ENCODE peak calls at places on chromosomes 1 and 21, in seven cellular contexts. One of them, this sample, is unnamed. For H3K4me1 and H3K36me3, the result is how much of the 10 kb centered on the place peaks cover.

GRCh38 chr1:230256896-230257295 is 169.2 kb downstream of the PGBD5 start:
- DNase-seq in suprapubic skin: no peak
- DNase-seq in HCT116: no peak
- DNase-seq in breast epithelium: no peak
- DNase-seq in GM23338: no peak
- DNase-seq in neural progenitor cell: no peak
- DNase-seq in ovary: no peak
- DNase-seq in this sample: no peak

GRCh38 chr1:113903496-113904291 is 905 bp downstream of the AP4B1 start:
- DNase-seq in ovary: no peak
- DNase-seq in GM23338: no peak
- DNase-seq in neural progenitor cell: no peak
- DNase-seq in breast epithelium: no peak
- DNase-seq in HCT116: no peak
- DNase-seq in suprapubic skin: no peak
- DNase-seq in this sample: no peak

GRCh38 chr1:61451214-61451968 is 273.6 kb downstream of the TM2D1 start:
- DNase-seq in breast epithelium: no peak
- DNase-seq in suprapubic skin: no peak
- DNase-seq in ovary: no peak
- DNase-seq in HCT116: no peak
- DNase-seq in GM23338: no peak
- DNase-seq in neural progenitor cell: no peak
- DNase-seq in this sample: no peak

GRCh38 chr1:110212165-110213142 is 2.3 kb downstream of the KCNC4 start:
- DNase-seq in HCT116: no peak
- DNase-seq in ovary: peak
- DNase-seq in neural progenitor cell: peak
- DNase-seq in breast epithelium: no peak
- DNase-seq in GM23338: peak
- DNase-seq in suprapubic skin: no peak
- DNase-seq in this sample: no peak

GRCh38 chr1:180208264-180208663 is 21.8 kb upstream of the LHX4 start:
- DNase-seq in ovary: no peak
- DNase-seq in GM23338: no peak
- DNase-seq in breast epithelium: no peak
- DNase-seq in neural progenitor cell: no peak
- DNase-seq in suprapubic skin: no peak
- DNase-seq in HCT116: no peak
- DNase-seq in this sample: no peak

GRCh38 chr1:246108278-246108925 is 398.7 kb downstream of the SMYD3 start:
- DNase-seq in neural progenitor cell: peak
- DNase-seq in ovary: no peak
- DNase-seq in GM23338: no peak
- DNase-seq in HCT116: no peak
- DNase-seq in suprapubic skin: no peak
- DNase-seq in breast epithelium: no peak
- DNase-seq in this sample: no peak

GRCh38 chr21:44365967-44366585 is 12.7 kb downstream of the TRPM2 start:
- DNase-seq in suprapubic skin: no peak
- DNase-seq in breast epithelium: no peak
- DNase-seq in neural progenitor cell: no peak
- DNase-seq in ovary: no peak
- DNase-seq in HCT116: no peak
- DNase-seq in GM23338: no peak
- DNase-seq in this sample: no peak

GRCh38 chr1:181554465-181554864 is 71.1 kb downstream of the CACNA1E start:
- DNase-seq in GM23338: no peak
- DNase-seq in suprapubic skin: no peak
- DNase-seq in breast epithelium: no peak
- DNase-seq in ovary: no peak
- DNase-seq in neural progenitor cell: no peak
- DNase-seq in HCT116: no peak
- DNase-seq in this sample: no peak

GRCh38 chr21:44052071-44052829 is 40.1 kb downstream of the TRAPPC10 start:
- DNase-seq in breast epithelium: no peak
- DNase-seq in suprapubic skin: peak
- DNase-seq in HCT116: no peak
- DNase-seq in ovary: no peak
- DNase-seq in neural progenitor cell: no peak
- DNase-seq in GM23338: no peak
- DNase-seq in this sample: no peak

GRCh38 chr1:48076017-48076416 is 78.8 kb upstream of the TRABD2B start:
- DNase-seq in ovary: no peak
- DNase-seq in HCT116: no peak
- DNase-seq in breast epithelium: no peak
- DNase-seq in suprapubic skin: peak
- DNase-seq in GM23338: no peak
- DNase-seq in neural progenitor cell: no peak
- DNase-seq in this sample: no peak

GRCh38 chr1:16093611-16094010 is 20.2 kb upstream of the FAM131C start:
- DNase-seq in neural progenitor cell: no peak
- DNase-seq in HCT116: no peak
- DNase-seq in suprapubic skin: no peak
- DNase-seq in GM23338: no peak
- DNase-seq in breast epithelium: no peak
- DNase-seq in ovary: no peak
- DNase-seq in this sample: no peak

GRCh38 chr1:222126052-222126451 is 384.2 kb upstream of the DUSP10 start:
- DNase-seq in HCT116: no peak
- DNase-seq in suprapubic skin: no peak
- DNase-seq in GM23338: no peak
- DNase-seq in ovary: no peak
- DNase-seq in breast epithelium: no peak
- DNase-seq in neural progenitor cell: no peak
- DNase-seq in this sample: no peak

GRCh38 chr1:222129041-222129440 is 387.2 kb upstream of the DUSP10 start:
- DNase-seq in HCT116: no peak
- DNase-seq in neural progenitor cell: no peak
- DNase-seq in breast epithelium: no peak
- DNase-seq in ovary: no peak
- DNase-seq in suprapubic skin: no peak
- DNase-seq in GM23338: no peak
- DNase-seq in this sample: no peak

GRCh38 chr1:222127096-222127495 is 385.2 kb upstream of the DUSP10 start:
- DNase-seq in neural progenitor cell: no peak
- DNase-seq in GM23338: no peak
- DNase-seq in suprapubic skin: no peak
- DNase-seq in HCT116: no peak
- DNase-seq in breast epithelium: no peak
- DNase-seq in ovary: no peak
- DNase-seq in this sample: no peak

GRCh38 chr1:222124602-222125001 is 382.7 kb upstream of the DUSP10 start:
- DNase-seq in GM23338: peak
- DNase-seq in HCT116: no peak
- DNase-seq in neural progenitor cell: peak
- DNase-seq in suprapubic skin: no peak
- DNase-seq in ovary: no peak
- DNase-seq in breast epithelium: no peak
- DNase-seq in this sample: no peak

DNA sequence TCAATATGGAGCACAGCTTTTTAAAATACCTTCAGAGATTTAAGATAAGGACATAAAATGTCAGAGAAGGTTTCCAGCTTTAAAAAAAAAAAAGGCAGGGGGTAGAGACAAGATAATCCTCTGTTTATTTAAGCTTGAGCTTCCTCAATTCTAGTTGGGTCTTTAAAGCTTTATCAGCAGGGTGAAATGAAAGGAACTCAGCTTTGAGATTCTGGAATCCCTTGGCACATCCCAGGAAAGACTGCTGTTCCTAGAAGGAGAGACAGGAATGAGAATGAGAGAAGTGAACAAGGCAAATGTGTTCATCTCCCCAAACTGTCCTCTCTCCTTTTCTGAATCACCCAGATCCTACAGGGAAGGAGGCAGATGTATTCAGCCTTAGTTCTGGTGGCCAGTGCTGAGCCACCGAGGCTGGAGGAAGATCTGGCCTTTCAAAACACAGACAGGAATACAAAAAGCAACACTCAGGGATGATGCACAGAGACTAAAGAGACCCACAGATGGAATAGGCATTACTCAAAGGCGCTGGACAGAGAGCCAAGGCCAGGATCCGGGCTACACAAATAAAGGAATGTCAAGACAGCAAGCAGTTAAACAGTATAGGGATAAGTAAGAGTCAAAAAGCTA is 385.8 kb upstream of the DUSP10 start:
- DNase-seq in suprapubic skin: no peak
- DNase-seq in ovary: no peak
- DNase-seq in HCT116: no peak
- DNase-seq in neural progenitor cell: no peak
- DNase-seq in GM23338: no peak
- DNase-seq in breast epithelium: no peak
- DNase-seq in this sample: no peak
- H3K4me1 ChIP-seq in suprapubic skin: under half
- H3K4me1 ChIP-seq in ovary: under half
- H3K4me1 ChIP-seq in HCT116: under half
- H3K4me1 ChIP-seq in neural progenitor cell: under half
- H3K4me1 ChIP-seq in GM23338: under half
- H3K4me1 ChIP-seq in breast epithelium: under half
- H3K4me1 ChIP-seq in this sample: under half

GRCh38 chr1:39368045-39368444 is 123.4 kb upstream of the BMP8A start:
- DNase-seq in suprapubic skin: no peak
- DNase-seq in HCT116: no peak
- DNase-seq in GM23338: no peak
- DNase-seq in neural progenitor cell: no peak
- DNase-seq in breast epithelium: no peak
- DNase-seq in ovary: no peak
- DNase-seq in this sample: no peak
- H3K36me3 ChIP-seq in suprapubic skin: half or more
- H3K36me3 ChIP-seq in HCT116: under half
- H3K36me3 ChIP-seq in GM23338: under half
- H3K36me3 ChIP-seq in neural progenitor cell: under half
- H3K36me3 ChIP-seq in breast epithelium: under half
- H3K36me3 ChIP-seq in ovary: under half
- H3K36me3 ChIP-seq in this sample: half or more

GRCh38 chr1:235270625-235271024 is 57.4 kb downstream of the ARID4B start:
- DNase-seq in neural progenitor cell: no peak
- DNase-seq in breast epithelium: no peak
- DNase-seq in suprapubic skin: no peak
- DNase-seq in HCT116: no peak
- DNase-seq in ovary: no peak
- DNase-seq in GM23338: peak
- DNase-seq in this sample: no peak
- TF ChIP-seq CTCF in neural progenitor cell: no peak
- TF ChIP-seq CTCF in breast epithelium: no peak
- TF ChIP-seq CTCF in suprapubic skin: no peak
- TF ChIP-seq CTCF in HCT116: no peak
- TF ChIP-seq CTCF in ovary: no peak
- TF ChIP-seq CTCF in GM23338: no peak
- TF ChIP-seq CTCF in this sample: no peak

GRCh38 chr1:155083865-155084721 is 5.5 kb downstream of the EFNA3 start:
- DNase-seq in suprapubic skin: no peak
- DNase-seq in HCT116: no peak
- DNase-seq in breast epithelium: peak
- DNase-seq in neural progenitor cell: no peak
- DNase-seq in GM23338: no peak
- DNase-seq in ovary: peak
- DNase-seq in this sample: no peak

GRCh38 chr1:155080250-155081228 is 1.9 kb downstream of the EFNA3 start:
- DNase-seq in GM23338: peak
- DNase-seq in HCT116: no peak
- DNase-seq in suprapubic skin: no peak
- DNase-seq in breast epithelium: no peak
- DNase-seq in neural progenitor cell: peak
- DNase-seq in ovary: no peak
- DNase-seq in this sample: no peak

GRCh38 chr1:155082941-155083541 is 4.4 kb downstream of the EFNA3 start:
- DNase-seq in breast epithelium: peak
- DNase-seq in suprapubic skin: no peak
- DNase-seq in ovary: no peak
- DNase-seq in GM23338: no peak
- DNase-seq in neural progenitor cell: no peak
- DNase-seq in HCT116: no peak
- DNase-seq in this sample: no peak

GRCh38 chr1:155081472-155082300 is 3.0 kb downstream of the EFNA3 start:
- DNase-seq in HCT116: no peak
- DNase-seq in GM23338: no peak
- DNase-seq in breast epithelium: no peak
- DNase-seq in neural progenitor cell: peak
- DNase-seq in suprapubic skin: no peak
- DNase-seq in ovary: no peak
- DNase-seq in this sample: peak

GRCh38 chr1:155082301-155082940 is 3.8 kb downstream of the EFNA3 start:
- DNase-seq in GM23338: no peak
- DNase-seq in neural progenitor cell: peak
- DNase-seq in suprapubic skin: no peak
- DNase-seq in breast epithelium: no peak
- DNase-seq in HCT116: no peak
- DNase-seq in ovary: no peak
- DNase-seq in this sample: peak
- H3K4me1 ChIP-seq in GM23338: under half
- H3K4me1 ChIP-seq in neural progenitor cell: under half
- H3K4me1 ChIP-seq in suprapubic skin: half or more
- H3K4me1 ChIP-seq in breast epithelium: under half
- H3K4me1 ChIP-seq in HCT116: under half
- H3K4me1 ChIP-seq in ovary: under half
- H3K4me1 ChIP-seq in this sample: under half

GRCh38 chr1:10160173-10160572 is 50.2 kb upstream of the KIF1B start:
- DNase-seq in suprapubic skin: no peak
- DNase-seq in ovary: no peak
- DNase-seq in GM23338: no peak
- DNase-seq in breast epithelium: no peak
- DNase-seq in HCT116: no peak
- DNase-seq in neural progenitor cell: no peak
- DNase-seq in this sample: no peak
- H3K36me3 ChIP-seq in suprapubic skin: half or more
- H3K36me3 ChIP-seq in ovary: under half
- H3K36me3 ChIP-seq in GM23338: under half
- H3K36me3 ChIP-seq in breast epithelium: under half
- H3K36me3 ChIP-seq in HCT116: under half
- H3K36me3 ChIP-seq in neural progenitor cell: under half
- H3K36me3 ChIP-seq in this sample: under half

DNA sequence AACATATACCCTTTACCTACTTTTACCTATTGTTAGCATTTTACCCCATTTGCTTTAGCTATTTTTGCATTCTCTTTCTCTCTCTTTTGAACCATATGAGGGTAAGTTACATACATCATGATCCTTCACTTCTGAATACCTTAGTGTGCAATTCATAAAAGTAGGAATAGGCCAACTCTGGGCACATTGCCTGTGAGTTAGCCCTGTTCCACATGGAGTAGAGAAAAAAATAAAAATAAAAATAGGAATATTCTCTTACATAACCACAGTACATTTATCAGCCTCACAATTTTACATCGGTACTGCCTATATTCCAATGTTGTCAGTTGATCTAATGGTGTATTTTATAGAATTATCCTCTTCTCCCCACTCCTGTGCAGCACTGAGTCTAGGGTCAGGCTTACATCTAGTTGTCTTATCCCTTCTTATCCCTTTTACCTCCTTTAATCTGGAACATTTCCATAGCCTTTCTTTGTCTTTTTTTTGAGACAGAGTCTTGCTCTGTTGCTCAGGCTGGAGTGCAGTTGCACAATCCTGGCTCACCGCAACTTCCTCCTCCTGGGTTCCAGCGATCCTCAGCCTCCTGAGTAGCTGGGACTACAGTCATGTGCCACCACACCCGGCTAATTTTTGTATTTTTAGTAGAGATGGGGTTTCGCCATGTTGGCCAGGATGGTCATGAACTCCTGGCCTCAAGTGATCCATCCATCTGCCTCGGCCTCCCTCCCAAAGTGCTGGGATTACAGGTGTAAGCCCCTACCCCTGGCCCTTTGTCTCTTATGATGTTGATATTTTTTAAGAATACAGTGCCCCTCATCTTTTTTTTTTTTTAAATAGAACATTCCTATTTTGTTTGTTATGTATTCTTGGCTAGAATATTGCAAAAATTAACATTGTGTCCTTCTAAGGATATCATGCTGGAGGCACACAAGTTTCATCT is 11.1 kb upstream of the SLC30A1 start:
- DNase-seq in HCT116: no peak
- DNase-seq in breast epithelium: peak
- DNase-seq in suprapubic skin: no peak
- DNase-seq in ovary: peak
- DNase-seq in neural progenitor cell: no peak
- DNase-seq in GM23338: no peak
- DNase-seq in this sample: peak
- TF ChIP-seq CTCF in HCT116: no peak
- TF ChIP-seq CTCF in breast epithelium: no peak
- TF ChIP-seq CTCF in suprapubic skin: no peak
- TF ChIP-seq CTCF in ovary: no peak
- TF ChIP-seq CTCF in neural progenitor cell: no peak
- TF ChIP-seq CTCF in GM23338: no peak
- TF ChIP-seq CTCF in this sample: no peak